ENCODE peak calls at places on chromosomes 12 and 14, in four cellular contexts. V is CD8-positive, alpha-beta T cell; U is CD4-positive, alpha-beta memory T cell; D is H9. J is an unnamed sample.

GRCh38 chr12:129530517-129530916 is 373.3 kb downstream of the TMEM132D start:
- DNase-seq in V (no peak), U (no peak), D (no peak), J (no peak)

GRCh38 chr14:106738075-106738474 is 1211.7 kb downstream of the TMEM121 start:
- DNase-seq in V (no peak), U (no peak), D (no peak), J (no peak)

GRCh38 chr12:107310621-107311020 is 217.3 kb upstream of the CRY1 start:
- DNase-seq in V (no peak), U (no peak), D (no peak), J (no peak)

GRCh38 chr12:98895086-98895651 is 250.1 kb downstream of the APAF1 start:
- DNase-seq in V (no peak), U (no peak), D (peak), J (peak)

GRCh38 chr12:84974177-84974815 is 61.7 kb upstream of the SLC6A15 start:
- DNase-seq in V (no peak), U (no peak), D (no peak), J (no peak)

GRCh38 chr12:2099595-2099994 is 46.8 kb downstream of the CACNA1C start:
- DNase-seq in V (no peak), U (no peak), D (no peak), J (no peak)

GRCh38 chr12:107494331-107494730 is 191.3 kb upstream of the PWP1 start:
- DNase-seq in V (no peak), U (no peak), D (no peak), J (no peak)

GRCh38 chr12:18907793-18908580 is 170.1 kb downstream of the CAPZA3 start:
- DNase-seq in V (no peak), U (no peak), D (no peak), J (no peak)

GRCh38 chr12:124392271-124392990 is 97.5 kb downstream of the RFLNA start:
- DNase-seq in V (no peak), U (no peak), D (peak), J (peak)

GRCh38 chr14:58808828-58809227 is 171.1 kb downstream of the DACT1 start:
- DNase-seq in V (no peak), U (no peak), D (no peak), J (no peak)

GRCh38 chr12:10065241-10065640 is 33.5 kb downstream of the CLEC1A start:
- DNase-seq in V (no peak), U (no peak), D (no peak), J (no peak)

GRCh38 chr12:108193922-108194321 is 64.8 kb downstream of the WSCD2 start:
- DNase-seq in V (no peak), U (peak), D (no peak), J (no peak)

GRCh38 chr12:72872488-72872887 is 600.3 kb downstream of the TRHDE start:
- DNase-seq in V (no peak), U (no peak), D (no peak), J (no peak)

GRCh38 chr12:63889721-63890509 is 45.4 kb downstream of the SRGAP1 start:
- DNase-seq in V (no peak), U (no peak), D (no peak), J (no peak)

GRCh38 chr14:100093322-100093721 is 28.1 kb downstream of the EVL start:
- DNase-seq in V (no peak), U (no peak), D (no peak), J (no peak)

GRCh38 chr14:21169587-21169986 is 13.7 kb upstream of the OR5AU1 start:
- DNase-seq in V (no peak), U (no peak), D (no peak), J (no peak)

GRCh38 chr14:38129705-38130104 is 78.0 kb upstream of the SSTR1 start:
- DNase-seq in V (no peak), U (no peak), D (no peak), J (no peak)

GRCh38 chr12:75529826-75530225 is 18.4 kb upstream of the KRR1 start:
- DNase-seq in V (no peak), U (no peak), D (no peak), J (no peak)

GRCh38 chr14:101226265-101226602 is 322.7 kb upstream of the RTL1 start:
- DNase-seq in V (no peak), U (no peak), D (no peak), J (no peak)

GRCh38 chr12:100970894-100971293 is 176.3 kb downstream of the ANO4 start:
- DNase-seq in V (no peak), U (no peak), D (no peak), J (no peak)

GRCh38 chr12:48694038-48694437 is 12.0 kb upstream of the KANSL2 start:
- DNase-seq in V (no peak), U (no peak), D (no peak), J (no peak)

GRCh38 chr12:89891933-89892332 is 183.3 kb upstream of the ATP2B1 start:
- DNase-seq in V (no peak), U (no peak), D (no peak), J (no peak)

GRCh38 chr12:89892426-89892825 is 183.8 kb upstream of the ATP2B1 start:
- DNase-seq in V (no peak), U (no peak), D (no peak), J (no peak)

GRCh38 chr12:89884917-89885316 is 176.3 kb upstream of the ATP2B1 start:
- DNase-seq in V (no peak), U (no peak), D (no peak), J (no peak)

GRCh38 chr12:89890191-89890590 is 181.6 kb upstream of the ATP2B1 start:
- DNase-seq in V (no peak), U (no peak), D (no peak), J (no peak)

DNA sequence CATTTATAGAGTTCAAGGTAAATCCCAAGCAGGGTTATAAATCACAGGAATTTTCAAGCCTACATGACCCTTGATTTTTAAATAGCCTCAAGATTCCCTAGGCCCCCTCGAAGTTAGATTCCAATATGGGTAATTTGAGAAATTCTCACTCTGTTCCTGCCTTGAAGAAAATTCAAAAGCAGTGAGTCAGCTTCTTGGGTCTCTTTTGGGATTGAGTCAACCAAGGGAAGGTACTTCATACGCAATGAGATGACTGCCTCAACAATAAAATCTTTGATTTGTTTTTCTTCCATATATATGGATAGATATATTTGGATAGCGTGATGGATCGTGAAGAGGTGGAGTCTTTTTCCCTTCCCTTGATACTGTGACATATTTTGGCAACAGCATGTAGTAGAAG is 180.4 kb upstream of the ATP2B1 start:
- DNase-seq in V (no peak), U (no peak), D (no peak), J (no peak)
- H3K27ac ChIP-seq in V (no peak), U (no peak), D (no peak), J (no peak)

GRCh38 chr12:6218526-6218925 is 18.3 kb downstream of the CD9 start:
- DNase-seq in V (no peak), U (no peak), D (no peak), J (no peak)
- H3K27ac ChIP-seq in V (no peak), U (no peak), D (no peak), J (peak)

GRCh38 chr12:131775904-131776889 is 52.0 kb upstream of the MMP17 start:
- DNase-seq in V (no peak), U (no peak), D (no peak), J (no peak)
- H3K27ac ChIP-seq in V (no peak), U (no peak), D (no peak), J (no peak)

GRCh38 chr14:103250888-103251287 is 83.1 kb upstream of the EIF5 start:
- DNase-seq in V (no peak), U (no peak), D (no peak), J (no peak)

GRCh38 chr14:103243764-103244737 is 90.0 kb upstream of the EIF5 start:
- DNase-seq in V (no peak), U (no peak), D (peak), J (no peak)

GRCh38 chr14:103246089-103246488 is 87.9 kb upstream of the EIF5 start:
- DNase-seq in V (no peak), U (no peak), D (no peak), J (no peak)

GRCh38 chr14:103250181-103250580 is 83.9 kb upstream of the EIF5 start:
- DNase-seq in V (no peak), U (no peak), D (no peak), J (no peak)

GRCh38 chr14:103247169-103247606 is 86.8 kb upstream of the EIF5 start:
- DNase-seq in V (no peak), U (no peak), D (no peak), J (no peak)
- H3K27ac ChIP-seq in V (no peak), U (no peak), D (no peak), J (no peak)

DNA sequence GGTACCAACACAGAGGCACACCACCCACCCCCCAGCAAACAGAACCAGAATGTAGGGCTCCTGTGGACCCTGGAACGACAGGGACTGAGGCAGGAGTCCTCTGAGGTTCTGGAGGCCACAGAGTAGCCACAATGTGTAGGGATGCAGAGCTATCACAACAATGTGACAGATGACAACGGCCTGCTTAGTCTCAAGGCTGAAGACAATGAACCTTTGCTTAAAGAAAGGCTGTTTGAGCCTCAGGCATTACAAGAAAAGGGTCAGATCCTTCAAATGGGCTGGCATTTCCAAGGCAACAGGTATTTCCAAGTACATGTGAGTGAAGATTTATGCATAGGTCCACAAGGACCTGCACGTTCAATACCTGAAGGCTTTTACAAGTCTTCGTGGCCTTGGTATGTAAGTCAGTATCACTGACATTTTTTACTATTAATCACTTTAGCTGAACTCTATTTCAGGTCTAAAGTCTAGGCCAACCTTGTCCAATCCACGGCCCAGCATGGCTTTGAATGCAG is 62.0 kb downstream of the TMCC3 start:
- DNase-seq in V (no peak), U (no peak), D (no peak), J (no peak)
- H3K27ac ChIP-seq in V (no peak), U (no peak), D (no peak), J (peak)